ENCODE peak calls at places on chromosome 5, in four cellular contexts. One of them, this sample, is unnamed.

GRCh38 chr5:109852371-109853160 is 162.8 kb downstream of the MAN2A1 start:
- DNase-seq in NB4: no peak
- DNase-seq in left ventricle myocardium inferior: no peak
- DNase-seq in mucosa of descending colon: no peak
- DNase-seq in this sample: no peak

GRCh38 chr5:125220284-125220683 is 473.8 kb upstream of the ZNF608 start:
- DNase-seq in NB4: no peak
- DNase-seq in left ventricle myocardium inferior: no peak
- DNase-seq in mucosa of descending colon: no peak
- DNase-seq in this sample: no peak

GRCh38 chr5:144191998-144192397 is 21.3 kb downstream of the KCTD16 start:
- DNase-seq in NB4: peak; percentile 81
- DNase-seq in left ventricle myocardium inferior: no peak
- DNase-seq in mucosa of descending colon: no peak
- DNase-seq in this sample: peak; percentile 87

GRCh38 chr5:140168371-140168770 is 6.6 kb upstream of the CYSTM1 start:
- DNase-seq in NB4: no peak
- DNase-seq in left ventricle myocardium inferior: no peak
- DNase-seq in mucosa of descending colon: no peak
- DNase-seq in this sample: no peak

GRCh38 chr5:147809830-147810666 is 21.4 kb downstream of the SPINK1 start:
- DNase-seq in NB4: no peak
- DNase-seq in left ventricle myocardium inferior: no peak
- DNase-seq in mucosa of descending colon: no peak
- DNase-seq in this sample: no peak

GRCh38 chr5:142280066-142281011 is 44.5 kb downstream of the SPRY4 start:
- DNase-seq in NB4: peak; percentile 44
- DNase-seq in left ventricle myocardium inferior: peak; percentile 75
- DNase-seq in mucosa of descending colon: no peak
- DNase-seq in this sample: peak; percentile 83

GRCh38 chr5:148963679-148964078 is 99.2 kb downstream of the SH3TC2 start:
- DNase-seq in NB4: peak; percentile 43
- DNase-seq in left ventricle myocardium inferior: no peak
- DNase-seq in mucosa of descending colon: no peak
- DNase-seq in this sample: no peak

GRCh38 chr5:145838276-145838675 is 3.1 kb upstream of the PRELID2 start:
- DNase-seq in NB4: no peak
- DNase-seq in left ventricle myocardium inferior: no peak
- DNase-seq in mucosa of descending colon: no peak
- DNase-seq in this sample: no peak

GRCh38 chr5:5494489-5495402 is 72.3 kb downstream of the ICE1 start:
- DNase-seq in NB4: peak; percentile 57
- DNase-seq in left ventricle myocardium inferior: peak; percentile 72
- DNase-seq in mucosa of descending colon: peak; percentile 95
- DNase-seq in this sample: peak; percentile 54

GRCh38 chr5:176817864-176818377 is 7.6 kb downstream of the UNC5A start:
- DNase-seq in NB4: peak; percentile 40
- DNase-seq in left ventricle myocardium inferior: no peak
- DNase-seq in mucosa of descending colon: no peak
- DNase-seq in this sample: peak; percentile 14

GRCh38 chr5:116088062-116088461 is 3.2 kb downstream of the COMMD10 start:
- DNase-seq in NB4: peak; percentile 16
- DNase-seq in left ventricle myocardium inferior: no peak
- DNase-seq in mucosa of descending colon: no peak
- DNase-seq in this sample: no peak

GRCh38 chr5:34803974-34804373 is 35.0 kb upstream of the TTC23L start:
- DNase-seq in NB4: no peak
- DNase-seq in left ventricle myocardium inferior: no peak
- DNase-seq in mucosa of descending colon: no peak
- DNase-seq in this sample: peak; percentile 29

GRCh38 chr5:174301848-174302625 is 256.5 kb downstream of the NSG2 start:
- DNase-seq in NB4: no peak
- DNase-seq in left ventricle myocardium inferior: no peak
- DNase-seq in mucosa of descending colon: no peak
- DNase-seq in this sample: no peak

GRCh38 chr5:139646111-139646510 is 2.0 kb upstream of the CXXC5 start:
- DNase-seq in NB4: no peak
- DNase-seq in left ventricle myocardium inferior: peak; percentile 9
- DNase-seq in mucosa of descending colon: peak; percentile 29
- DNase-seq in this sample: no peak

GRCh38 chr5:14399054-14399657 is 182.4 kb upstream of the OTULINL start:
- DNase-seq in NB4: peak; percentile 62
- DNase-seq in left ventricle myocardium inferior: no peak
- DNase-seq in mucosa of descending colon: no peak
- DNase-seq in this sample: peak; percentile 84

DNA sequence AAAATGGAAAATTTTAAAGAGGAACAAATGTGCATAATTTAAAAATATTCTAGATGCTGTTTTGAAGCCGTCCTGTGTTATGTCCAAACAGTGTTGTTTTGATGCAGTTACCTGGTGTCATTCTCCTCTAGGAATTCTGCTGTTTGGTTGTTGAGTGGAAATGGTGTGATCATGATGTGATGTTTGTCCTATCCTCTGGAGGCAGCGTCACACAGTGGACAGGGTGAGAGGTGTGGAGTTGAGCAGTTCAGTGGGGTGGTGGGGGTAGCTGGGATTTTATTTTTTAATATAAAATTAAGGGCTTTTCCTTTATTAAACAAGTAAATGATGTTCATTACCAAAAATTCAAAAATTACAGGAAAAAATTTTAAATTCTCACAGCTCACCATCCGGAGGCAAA is 31.2 kb downstream of the PRDM6 start:
- DNase-seq in NB4: no peak
- DNase-seq in left ventricle myocardium inferior: no peak
- DNase-seq in mucosa of descending colon: no peak
- DNase-seq in this sample: no peak
- TF ChIP-seq CTCF in NB4: no peak
- TF ChIP-seq CTCF in left ventricle myocardium inferior: peak; percentile 19
- TF ChIP-seq CTCF in mucosa of descending colon: no peak
- TF ChIP-seq CTCF in this sample: peak; percentile 29

GRCh38 chr5:107985144-107985543 is 314.4 kb upstream of the EFNA5 start:
- DNase-seq in NB4: peak; percentile 1
- DNase-seq in left ventricle myocardium inferior: no peak
- DNase-seq in mucosa of descending colon: no peak
- DNase-seq in this sample: no peak
- H3K4me3 ChIP-seq in NB4: no peak overlapping the region
- H3K4me3 ChIP-seq in left ventricle myocardium inferior: no peak overlapping the region
- H3K4me3 ChIP-seq in mucosa of descending colon: no peak overlapping the region
- H3K4me3 ChIP-seq in this sample: no peak overlapping the region

GRCh38 chr5:120872292-120872691 is 408.2 kb downstream of the PRR16 start:
- DNase-seq in NB4: no peak
- DNase-seq in left ventricle myocardium inferior: no peak
- DNase-seq in mucosa of descending colon: no peak
- DNase-seq in this sample: no peak
- TF ChIP-seq CTCF in NB4: no peak
- TF ChIP-seq CTCF in left ventricle myocardium inferior: no peak
- TF ChIP-seq CTCF in mucosa of descending colon: no peak
- TF ChIP-seq CTCF in this sample: no peak

GRCh38 chr5:172558076-172558990 is 82.7 kb upstream of the NEURL1B start:
- DNase-seq in NB4: no peak
- DNase-seq in left ventricle myocardium inferior: peak; percentile 18
- DNase-seq in mucosa of descending colon: no peak
- DNase-seq in this sample: no peak
- H3K4me3 ChIP-seq in NB4: no peak overlapping the region
- H3K4me3 ChIP-seq in left ventricle myocardium inferior: peak overlapping the region; percentile 41
- H3K4me3 ChIP-seq in mucosa of descending colon: no peak overlapping the region
- H3K4me3 ChIP-seq in this sample: peak overlapping the region; percentile 41

DNA sequence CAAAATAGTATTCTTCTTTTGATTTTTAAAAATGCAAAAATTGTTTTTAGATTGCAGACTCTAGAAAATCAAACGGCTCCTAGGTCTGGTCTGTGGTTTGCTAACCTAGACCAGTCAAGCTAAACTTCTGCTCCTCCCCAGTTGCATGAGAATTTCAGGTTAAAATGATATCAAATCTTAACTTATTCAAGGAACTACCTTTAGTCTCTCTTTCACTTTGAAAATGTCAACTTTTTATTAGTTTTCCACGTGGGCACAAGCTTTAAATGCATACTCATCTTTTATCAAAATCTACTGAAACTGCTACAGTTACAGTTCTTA is 8.8 kb downstream of the CAMK4 start:
- DNase-seq in NB4: no peak
- DNase-seq in left ventricle myocardium inferior: no peak
- DNase-seq in mucosa of descending colon: no peak
- DNase-seq in this sample: no peak
- TF ChIP-seq CTCF in NB4: no peak
- TF ChIP-seq CTCF in left ventricle myocardium inferior: no peak
- TF ChIP-seq CTCF in mucosa of descending colon: no peak
- TF ChIP-seq CTCF in this sample: no peak

DNA sequence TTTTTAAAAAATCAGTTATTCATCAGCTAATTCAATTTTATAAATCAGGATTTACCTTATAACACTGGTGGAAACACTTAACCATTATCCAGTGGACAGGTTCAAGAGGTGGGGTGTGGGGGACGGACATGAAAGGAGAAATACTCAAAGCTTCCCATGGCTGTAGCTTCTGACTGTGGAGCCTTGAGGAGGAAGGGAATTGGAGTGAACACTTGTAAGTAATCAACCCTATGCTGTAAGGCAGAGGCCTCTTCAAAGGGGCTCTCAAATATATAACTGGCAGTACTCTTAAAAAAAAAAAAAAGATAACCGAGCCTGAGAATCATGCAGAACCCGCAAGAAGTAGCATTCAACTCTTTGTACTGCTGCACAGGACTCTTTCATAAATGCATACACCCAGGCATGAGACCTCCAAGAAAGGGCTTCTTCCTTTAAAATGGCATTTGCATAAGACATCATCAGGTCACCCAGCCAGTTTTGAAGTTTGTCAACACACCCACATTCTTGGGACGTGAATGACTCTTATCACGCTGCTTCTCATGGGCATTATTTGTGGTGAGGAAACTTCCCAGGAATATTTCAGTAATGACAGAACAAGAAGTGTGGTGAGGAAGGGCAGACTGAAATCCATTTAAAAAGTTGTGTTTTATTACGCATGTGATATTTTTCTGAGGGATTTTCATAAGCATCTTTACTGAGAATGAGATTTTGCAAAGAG is 8.1 kb downstream of the OSMR start:
- DNase-seq in NB4: no peak
- DNase-seq in left ventricle myocardium inferior: no peak
- DNase-seq in mucosa of descending colon: no peak
- DNase-seq in this sample: peak; percentile 93
- H3K4me3 ChIP-seq in NB4: no peak overlapping the region
- H3K4me3 ChIP-seq in left ventricle myocardium inferior: no peak overlapping the region
- H3K4me3 ChIP-seq in mucosa of descending colon: no peak overlapping the region
- H3K4me3 ChIP-seq in this sample: no peak overlapping the region

GRCh38 chr5:175534070-175534932 is 55.9 kb downstream of the SFXN1 start:
- DNase-seq in NB4: peak; percentile 87
- DNase-seq in left ventricle myocardium inferior: peak; percentile 78
- DNase-seq in mucosa of descending colon: peak; percentile 84
- DNase-seq in this sample: peak; percentile 84

GRCh38 chr5:175539936-175540335 is 61.6 kb downstream of the SFXN1 start:
- DNase-seq in NB4: no peak
- DNase-seq in left ventricle myocardium inferior: no peak
- DNase-seq in mucosa of descending colon: no peak
- DNase-seq in this sample: no peak

GRCh38 chr5:175531361-175531760 is 53.0 kb downstream of the SFXN1 start:
- DNase-seq in NB4: no peak
- DNase-seq in left ventricle myocardium inferior: no peak
- DNase-seq in mucosa of descending colon: no peak
- DNase-seq in this sample: no peak

GRCh38 chr5:175538576-175538975 is 60.2 kb downstream of the SFXN1 start:
- DNase-seq in NB4: no peak
- DNase-seq in left ventricle myocardium inferior: no peak
- DNase-seq in mucosa of descending colon: no peak
- DNase-seq in this sample: no peak

DNA sequence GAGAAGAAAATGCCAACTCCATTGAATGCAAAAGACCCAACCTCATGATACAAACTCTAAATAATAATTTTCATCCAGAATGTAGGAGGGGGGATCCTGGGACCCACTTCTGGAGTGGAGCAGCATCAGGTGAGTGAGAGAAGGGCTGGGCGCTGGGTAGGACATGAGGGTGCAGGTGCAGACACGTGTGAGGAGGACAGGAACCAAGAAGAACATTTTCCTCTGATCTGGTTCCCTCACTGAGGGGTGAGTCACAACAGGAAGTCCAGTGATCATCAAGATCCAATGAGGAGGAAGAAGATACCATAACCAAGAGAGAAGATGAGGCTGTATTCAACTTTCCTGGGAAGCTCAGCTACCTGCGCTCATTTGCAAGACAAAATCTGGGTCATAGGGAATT is 57.4 kb downstream of the SFXN1 start:
- DNase-seq in NB4: peak; percentile 15
- DNase-seq in left ventricle myocardium inferior: no peak
- DNase-seq in mucosa of descending colon: no peak
- DNase-seq in this sample: no peak
- TF ChIP-seq CTCF in NB4: no peak
- TF ChIP-seq CTCF in left ventricle myocardium inferior: no peak
- TF ChIP-seq CTCF in mucosa of descending colon: no peak
- TF ChIP-seq CTCF in this sample: no peak

GRCh38 chr5:39423331-39423751 is 1.4 kb downstream of the DAB2 start:
- DNase-seq in NB4: no peak
- DNase-seq in left ventricle myocardium inferior: peak; percentile 27
- DNase-seq in mucosa of descending colon: no peak
- DNase-seq in this sample: no peak
- H3K4me3 ChIP-seq in NB4: no peak overlapping the region
- H3K4me3 ChIP-seq in left ventricle myocardium inferior: peak overlapping the region; percentile 73
- H3K4me3 ChIP-seq in mucosa of descending colon: peak overlapping the region; percentile 27
- H3K4me3 ChIP-seq in this sample: peak overlapping the region; percentile 71

DNA sequence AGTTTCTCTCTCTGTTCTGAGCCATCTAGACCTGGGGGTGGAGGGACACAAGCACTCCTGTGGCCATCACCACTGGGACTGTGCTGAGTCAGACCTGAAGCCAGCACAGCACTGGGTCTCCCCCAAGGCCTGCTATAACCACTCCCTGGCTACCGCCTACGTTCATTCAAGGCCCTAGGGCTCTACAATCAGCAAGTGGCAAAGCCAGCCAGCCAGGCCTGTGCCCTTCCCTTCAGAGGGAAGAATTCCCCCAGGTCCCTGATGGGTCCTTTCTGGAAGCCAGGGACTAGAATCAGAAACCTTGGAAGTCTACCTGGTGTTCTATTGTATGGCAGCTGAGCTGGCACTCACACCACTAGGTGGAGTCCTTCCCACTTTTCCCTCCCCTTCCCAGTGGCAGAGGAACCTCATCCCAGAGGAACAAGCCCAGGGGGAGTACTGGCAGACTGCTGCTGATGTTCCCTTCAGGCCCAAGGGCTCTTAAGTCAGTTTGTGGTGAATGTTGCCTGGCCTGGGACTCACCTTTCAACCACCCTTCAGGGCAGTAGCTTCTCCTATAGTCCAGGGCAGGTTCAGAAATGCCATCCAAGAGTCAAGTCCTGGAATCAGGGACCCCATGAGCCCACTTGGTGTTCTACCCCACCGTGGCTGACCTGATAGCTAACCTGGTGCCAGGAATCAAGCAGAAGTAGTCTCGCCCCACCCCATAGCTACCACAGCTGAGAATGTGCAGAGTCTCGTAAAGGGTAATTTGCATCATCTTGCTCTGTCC is 20.0 kb downstream of the JMY start:
- DNase-seq in NB4: no peak
- DNase-seq in left ventricle myocardium inferior: no peak
- DNase-seq in mucosa of descending colon: no peak
- DNase-seq in this sample: peak; percentile 47
- TF ChIP-seq CTCF in NB4: peak; percentile 36
- TF ChIP-seq CTCF in left ventricle myocardium inferior: peak; percentile 64
- TF ChIP-seq CTCF in mucosa of descending colon: no peak
- TF ChIP-seq CTCF in this sample: peak; percentile 78

GRCh38 chr5:56638061-56638621 is 177.2 kb upstream of the MAP3K1 start:
- DNase-seq in NB4: no peak
- DNase-seq in left ventricle myocardium inferior: no peak
- DNase-seq in mucosa of descending colon: no peak
- DNase-seq in this sample: no peak
- H3K4me3 ChIP-seq in NB4: no peak overlapping the region
- H3K4me3 ChIP-seq in left ventricle myocardium inferior: no peak overlapping the region
- H3K4me3 ChIP-seq in mucosa of descending colon: no peak overlapping the region
- H3K4me3 ChIP-seq in this sample: no peak overlapping the region